ENCODE peak calls at places on chromosomes 2 and 18, in seven cellular contexts. F, K, N, M, D, B and T are unnamed samples.

GRCh38 chr2:48107326-48107925 is 201.1 kb upstream of the FBXO11 start:
- DNase-seq in F (peak), K (peak), N (peak), M (peak), D (no peak), B (no peak), T (peak)

GRCh38 chr2:12828932-12829331 is 112.2 kb downstream of the TRIB2 start:
- DNase-seq in F (no peak), K (no peak), N (no peak), M (peak), D (no peak), B (no peak), T (no peak)

GRCh38 chr2:200479617-200480292 is 30.1 kb downstream of the KCTD18 start:
- DNase-seq in F (no peak), K (peak), N (no peak), M (no peak), D (no peak), B (no peak), T (no peak)

GRCh38 chr2:46963961-46964673 is 48.5 kb upstream of the MCFD2 start:
- DNase-seq in F (no peak), K (peak), N (no peak), M (no peak), D (no peak), B (no peak), T (no peak)

GRCh38 chr18:13176847-13177246 is 41.7 kb upstream of the LDLRAD4 start:
- DNase-seq in F (no peak), K (no peak), N (no peak), M (no peak), D (no peak), B (no peak), T (no peak)

GRCh38 chr2:3094999-3095958 is 282.3 kb downstream of the EIPR1 start:
- DNase-seq in F (no peak), K (no peak), N (no peak), M (no peak), D (no peak), B (no peak), T (peak)

GRCh38 chr2:238134393-238134785 is 4.1 kb upstream of the KLHL30 start:
- DNase-seq in F (no peak), K (no peak), N (no peak), M (no peak), D (no peak), B (no peak), T (no peak)

GRCh38 chr2:239224249-239224605 is 176.6 kb downstream of the HDAC4 start:
- DNase-seq in F (no peak), K (no peak), N (no peak), M (peak), D (no peak), B (no peak), T (no peak)

GRCh38 chr2:8627692-8628085 is 54.2 kb upstream of the ID2 start:
- DNase-seq in F (no peak), K (no peak), N (no peak), M (no peak), D (no peak), B (no peak), T (no peak)

GRCh38 chr2:212282596-212283330 is 255.8 kb downstream of the ERBB4 start:
- DNase-seq in F (no peak), K (no peak), N (no peak), M (no peak), D (no peak), B (no peak), T (no peak)

GRCh38 chr2:84223191-84223590 is 235.9 kb downstream of the SUCLG1 start:
- DNase-seq in F (no peak), K (peak), N (no peak), M (no peak), D (no peak), B (no peak), T (no peak)

GRCh38 chr18:8980496-8981402 is 121.8 kb upstream of the NDUFV2 start:
- DNase-seq in F (no peak), K (no peak), N (no peak), M (no peak), D (no peak), B (no peak), T (no peak)

GRCh38 chr2:33719067-33719466 is 120.0 kb upstream of the FAM98A start:
- DNase-seq in F (no peak), K (no peak), N (no peak), M (no peak), D (no peak), B (no peak), T (no peak)

GRCh38 chr18:21453512-21453862 is 147.0 kb downstream of the ESCO1 start:
- DNase-seq in F (no peak), K (peak), N (no peak), M (no peak), D (no peak), B (no peak), T (no peak)

GRCh38 chr2:176931588-176932563 is 280.7 kb upstream of the HNRNPA3 start:
- DNase-seq in F (no peak), K (peak), N (no peak), M (no peak), D (peak), B (no peak), T (peak)

GRCh38 chr2:120777787-120778186 is 42.1 kb downstream of the GLI2 start:
- DNase-seq in F (no peak), K (no peak), N (no peak), M (no peak), D (no peak), B (no peak), T (no peak)

GRCh38 chr2:174901075-174901474 is 104.1 kb downstream of the CHN1 start:
- DNase-seq in F (no peak), K (peak), N (no peak), M (peak), D (no peak), B (peak), T (peak)

GRCh38 chr2:175605599-175605988 is 396.5 kb downstream of the LNPK start:
- DNase-seq in F (no peak), K (no peak), N (no peak), M (no peak), D (no peak), B (no peak), T (no peak)

GRCh38 chr18:24063121-24063731 is 48.7 kb downstream of the TTC39C start:
- DNase-seq in F (no peak), K (peak), N (no peak), M (no peak), D (no peak), B (no peak), T (no peak)

GRCh38 chr2:104050632-104051242 is 803.2 kb upstream of the POU3F3 start:
- DNase-seq in F (no peak), K (no peak), N (no peak), M (no peak), D (no peak), B (no peak), T (no peak)

GRCh38 chr2:53234548-53234903 is 533.1 kb upstream of the CHAC2 start:
- DNase-seq in F (no peak), K (no peak), N (peak), M (no peak), D (no peak), B (no peak), T (no peak)

GRCh38 chr2:230898016-230898415 is 27.0 kb downstream of the GPR55 start:
- DNase-seq in F (no peak), K (no peak), N (no peak), M (no peak), D (no peak), B (no peak), T (no peak)

GRCh38 chr18:24656571-24656971 is 196.1 kb downstream of the HRH4 start:
- DNase-seq in F (no peak), K (peak), N (no peak), M (no peak), D (no peak), B (no peak), T (no peak)

GRCh38 chr2:121698318-121698930 is 38.3 kb downstream of the NIFK start:
- DNase-seq in F (peak), K (no peak), N (no peak), M (no peak), D (no peak), B (no peak), T (no peak)

GRCh38 chr2:19362652-19363473 is 4.4 kb upstream of the OSR1 start:
- DNase-seq in F (peak), K (peak), N (peak), M (peak), D (peak), B (peak), T (peak)

GRCh38 chr18:23281626-23282436 is 146.5 kb downstream of the CABLES1 start:
- DNase-seq in F (no peak), K (peak), N (no peak), M (peak), D (no peak), B (no peak), T (no peak)

GRCh38 chr2:175062787-175063585 is 57.8 kb upstream of the CHN1 start:
- DNase-seq in F (no peak), K (no peak), N (no peak), M (no peak), D (no peak), B (no peak), T (no peak)